ENCODE peak calls at places on chromosomes 7 and 10, in six cellular contexts. One of them, this sample, is unnamed.

GRCh38 chr10:58796242-58796641 is 283.6 kb downstream of the BICC1 start:
- DNase-seq in lower leg skin: no peak
- DNase-seq in uterus: no peak
- DNase-seq in AG04449: no peak
- DNase-seq in effector memory CD4-positive, alpha-beta T cell: no peak
- DNase-seq in A673: no peak
- DNase-seq in this sample: no peak

GRCh38 chr10:88989824-88990527 is 622 bp upstream of the FAS start:
- DNase-seq in lower leg skin: peak; percentile 73
- DNase-seq in uterus: peak; percentile 64
- DNase-seq in AG04449: no peak
- DNase-seq in effector memory CD4-positive, alpha-beta T cell: no peak
- DNase-seq in A673: peak; percentile 72
- DNase-seq in this sample: no peak

GRCh38 chr10:8045728-8046494 is 8.6 kb upstream of the GATA3 start:
- DNase-seq in lower leg skin: no peak
- DNase-seq in uterus: no peak
- DNase-seq in AG04449: no peak
- DNase-seq in effector memory CD4-positive, alpha-beta T cell: no peak
- DNase-seq in A673: no peak
- DNase-seq in this sample: no peak

GRCh38 chr7:5450549-5451327 is 27.1 kb upstream of the TNRC18 start:
- DNase-seq in lower leg skin: peak; percentile 31
- DNase-seq in uterus: peak; percentile 65
- DNase-seq in AG04449: no peak
- DNase-seq in effector memory CD4-positive, alpha-beta T cell: peak; percentile 18
- DNase-seq in A673: peak; percentile 66
- DNase-seq in this sample: peak; percentile 74

GRCh38 chr7:145065451-145065850 is 229.6 kb upstream of the TPK1 start:
- DNase-seq in lower leg skin: no peak
- DNase-seq in uterus: no peak
- DNase-seq in AG04449: no peak
- DNase-seq in effector memory CD4-positive, alpha-beta T cell: no peak
- DNase-seq in A673: no peak
- DNase-seq in this sample: no peak

GRCh38 chr10:88528791-88529190 is 54.3 kb downstream of the RNLS start:
- DNase-seq in lower leg skin: no peak
- DNase-seq in uterus: no peak
- DNase-seq in AG04449: no peak
- DNase-seq in effector memory CD4-positive, alpha-beta T cell: no peak
- DNase-seq in A673: no peak
- DNase-seq in this sample: no peak

GRCh38 chr7:81244213-81244612 is 325.4 kb upstream of the SEMA3C start:
- DNase-seq in lower leg skin: no peak
- DNase-seq in uterus: no peak
- DNase-seq in AG04449: no peak
- DNase-seq in effector memory CD4-positive, alpha-beta T cell: no peak
- DNase-seq in A673: peak; percentile 68
- DNase-seq in this sample: no peak

GRCh38 chr10:108072466-108072865 is 908.0 kb upstream of the SORCS1 start:
- DNase-seq in lower leg skin: no peak
- DNase-seq in uterus: no peak
- DNase-seq in AG04449: no peak
- DNase-seq in effector memory CD4-positive, alpha-beta T cell: no peak
- DNase-seq in A673: no peak
- DNase-seq in this sample: no peak

GRCh38 chr7:91034459-91035368 is 229.5 kb upstream of the FZD1 start:
- DNase-seq in lower leg skin: no peak
- DNase-seq in uterus: peak; percentile 28
- DNase-seq in AG04449: no peak
- DNase-seq in effector memory CD4-positive, alpha-beta T cell: no peak
- DNase-seq in A673: peak; percentile 80
- DNase-seq in this sample: peak; percentile 48

GRCh38 chr10:53839437-53840039 is 961.5 kb downstream of the PCDH15 start:
- DNase-seq in lower leg skin: no peak
- DNase-seq in uterus: no peak
- DNase-seq in AG04449: no peak
- DNase-seq in effector memory CD4-positive, alpha-beta T cell: no peak
- DNase-seq in A673: peak; percentile 31
- DNase-seq in this sample: no peak

GRCh38 chr7:13990984-13991790 is 1.7 kb upstream of the ETV1 start:
- DNase-seq in lower leg skin: peak; percentile 96
- DNase-seq in uterus: peak; percentile 97
- DNase-seq in AG04449: peak; percentile 79
- DNase-seq in effector memory CD4-positive, alpha-beta T cell: peak; percentile 60
- DNase-seq in A673: peak; percentile 100
- DNase-seq in this sample: peak; percentile 98

GRCh38 chr7:128937647-128938523 is at the start of gene IRF5:
- DNase-seq in lower leg skin: no peak
- DNase-seq in uterus: no peak
- DNase-seq in AG04449: no peak
- DNase-seq in effector memory CD4-positive, alpha-beta T cell: no peak
- DNase-seq in A673: no peak
- DNase-seq in this sample: peak; percentile 52

GRCh38 chr7:30143748-30144251 is 9.0 kb downstream of the MTURN start:
- DNase-seq in lower leg skin: no peak
- DNase-seq in uterus: no peak
- DNase-seq in AG04449: no peak
- DNase-seq in effector memory CD4-positive, alpha-beta T cell: no peak
- DNase-seq in A673: peak; percentile 27
- DNase-seq in this sample: no peak

GRCh38 chr7:26155531-26156375 is 3.8 kb downstream of the NFE2L3 start:
- DNase-seq in lower leg skin: no peak
- DNase-seq in uterus: no peak
- DNase-seq in AG04449: no peak
- DNase-seq in effector memory CD4-positive, alpha-beta T cell: no peak
- DNase-seq in A673: no peak
- DNase-seq in this sample: no peak

GRCh38 chr7:28125381-28126046 is 55.1 kb downstream of the JAZF1 start:
- DNase-seq in lower leg skin: no peak
- DNase-seq in uterus: peak; percentile 44
- DNase-seq in AG04449: no peak
- DNase-seq in effector memory CD4-positive, alpha-beta T cell: no peak
- DNase-seq in A673: no peak
- DNase-seq in this sample: peak; percentile 42

GRCh38 chr10:133276435-133277201 is at the start of gene ADAM8:
- DNase-seq in lower leg skin: no peak
- DNase-seq in uterus: no peak
- DNase-seq in AG04449: no peak
- DNase-seq in effector memory CD4-positive, alpha-beta T cell: peak; percentile 72
- DNase-seq in A673: no peak
- DNase-seq in this sample: no peak

DNA sequence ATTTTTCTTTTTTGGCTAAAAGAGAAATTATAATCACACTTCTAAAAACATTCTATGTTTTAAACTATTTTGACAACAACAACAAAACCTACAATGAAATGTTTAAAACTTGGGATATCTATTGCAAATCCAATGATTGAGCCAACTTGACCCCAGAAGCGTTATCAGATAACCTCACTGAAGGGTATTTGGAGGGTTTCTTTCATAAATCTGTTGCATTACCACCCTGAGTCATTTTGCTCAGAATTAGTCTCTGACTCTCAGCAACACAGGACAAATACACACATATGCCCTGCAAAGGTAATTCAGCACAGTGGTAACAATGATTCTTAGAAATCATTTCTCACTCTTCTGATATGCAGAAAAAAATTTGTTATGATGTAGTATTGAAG is 2.3 kb upstream of the COL1A2 start:
- DNase-seq in lower leg skin: no peak
- DNase-seq in uterus: no peak
- DNase-seq in AG04449: no peak
- DNase-seq in effector memory CD4-positive, alpha-beta T cell: no peak
- DNase-seq in A673: no peak
- DNase-seq in this sample: no peak
- H3K4me3 ChIP-seq in lower leg skin: no peak overlapping the region
- H3K4me3 ChIP-seq in uterus: no peak overlapping the region
- H3K4me3 ChIP-seq in AG04449: peak overlapping the region; percentile 7
- H3K4me3 ChIP-seq in effector memory CD4-positive, alpha-beta T cell: no peak overlapping the region
- H3K4me3 ChIP-seq in A673: no peak overlapping the region
- H3K4me3 ChIP-seq in this sample: no peak overlapping the region

GRCh38 chr7:82507976-82508677 is 64.5 kb upstream of the CACNA2D1 start:
- DNase-seq in lower leg skin: no peak
- DNase-seq in uterus: no peak
- DNase-seq in AG04449: no peak
- DNase-seq in effector memory CD4-positive, alpha-beta T cell: no peak
- DNase-seq in A673: no peak
- DNase-seq in this sample: no peak
- H3K4me3 ChIP-seq in lower leg skin: no peak overlapping the region
- H3K4me3 ChIP-seq in uterus: no peak overlapping the region
- H3K4me3 ChIP-seq in AG04449: no peak overlapping the region
- H3K4me3 ChIP-seq in effector memory CD4-positive, alpha-beta T cell: no peak overlapping the region
- H3K4me3 ChIP-seq in A673: no peak overlapping the region
- H3K4me3 ChIP-seq in this sample: no peak overlapping the region

GRCh38 chr7:76187246-76187645 is 14.4 kb upstream of the SRRM3 start:
- DNase-seq in lower leg skin: no peak
- DNase-seq in uterus: no peak
- DNase-seq in AG04449: no peak
- DNase-seq in effector memory CD4-positive, alpha-beta T cell: no peak
- DNase-seq in A673: peak; percentile 66
- DNase-seq in this sample: no peak

GRCh38 chr7:76179686-76180085 is 22.0 kb upstream of the SRRM3 start:
- DNase-seq in lower leg skin: no peak
- DNase-seq in uterus: no peak
- DNase-seq in AG04449: no peak
- DNase-seq in effector memory CD4-positive, alpha-beta T cell: no peak
- DNase-seq in A673: no peak
- DNase-seq in this sample: no peak

GRCh38 chr7:76189276-76189675 is 12.4 kb upstream of the SRRM3 start:
- DNase-seq in lower leg skin: no peak
- DNase-seq in uterus: no peak
- DNase-seq in AG04449: no peak
- DNase-seq in effector memory CD4-positive, alpha-beta T cell: no peak
- DNase-seq in A673: no peak
- DNase-seq in this sample: no peak

GRCh38 chr7:76182225-76182965 is 19.3 kb upstream of the SRRM3 start:
- DNase-seq in lower leg skin: no peak
- DNase-seq in uterus: no peak
- DNase-seq in AG04449: no peak
- DNase-seq in effector memory CD4-positive, alpha-beta T cell: no peak
- DNase-seq in A673: no peak
- DNase-seq in this sample: no peak

DNA sequence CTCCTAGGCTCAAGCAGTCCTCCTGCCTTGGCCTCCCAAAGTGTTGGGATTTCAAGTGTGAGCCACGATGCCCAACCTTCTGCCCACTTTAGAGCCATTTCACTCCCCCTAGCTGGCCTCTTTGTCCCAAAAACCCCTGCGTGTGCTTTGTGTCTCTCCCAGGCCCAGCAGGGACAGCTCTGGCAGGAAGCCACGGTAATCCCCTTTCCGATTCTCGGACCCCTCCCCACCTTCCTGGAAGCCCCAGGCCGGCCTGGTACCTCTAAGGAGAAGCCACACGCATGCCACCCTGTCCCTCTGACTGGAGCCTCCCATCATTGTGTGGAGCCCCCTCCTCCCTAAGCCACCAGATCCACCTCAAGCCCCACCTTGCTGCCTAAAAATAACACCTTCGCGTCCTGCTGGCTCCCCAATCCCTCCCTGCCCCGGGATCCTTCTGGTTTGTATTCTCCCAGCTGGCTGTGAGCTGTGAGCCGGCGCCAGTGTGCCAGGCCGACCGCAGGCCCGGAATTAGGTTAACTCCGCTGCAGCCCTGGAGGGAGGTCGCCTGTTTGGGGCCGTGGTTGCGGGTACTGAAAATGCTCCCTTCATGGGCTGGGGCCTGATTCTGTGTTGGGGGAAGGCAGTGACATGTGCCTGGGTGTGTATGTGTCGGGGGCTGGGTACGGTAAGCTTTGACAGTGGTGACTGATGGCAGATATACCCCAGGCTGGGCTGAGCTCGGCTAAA is 16.3 kb upstream of the SRRM3 start:
- DNase-seq in lower leg skin: no peak
- DNase-seq in uterus: no peak
- DNase-seq in AG04449: no peak
- DNase-seq in effector memory CD4-positive, alpha-beta T cell: no peak
- DNase-seq in A673: no peak
- DNase-seq in this sample: no peak
- H3K4me3 ChIP-seq in lower leg skin: no peak overlapping the region
- H3K4me3 ChIP-seq in uterus: no peak overlapping the region
- H3K4me3 ChIP-seq in AG04449: no peak overlapping the region
- H3K4me3 ChIP-seq in effector memory CD4-positive, alpha-beta T cell: no peak overlapping the region
- H3K4me3 ChIP-seq in A673: no peak overlapping the region
- H3K4me3 ChIP-seq in this sample: no peak overlapping the region

GRCh38 chr7:106216517-106217088 is 68.2 kb downstream of the NAMPT start:
- DNase-seq in lower leg skin: peak; percentile 71
- DNase-seq in uterus: peak; percentile 63
- DNase-seq in AG04449: peak; percentile 83
- DNase-seq in effector memory CD4-positive, alpha-beta T cell: no peak
- DNase-seq in A673: peak; percentile 84
- DNase-seq in this sample: peak; percentile 60

GRCh38 chr7:106219170-106219569 is 65.6 kb downstream of the NAMPT start:
- DNase-seq in lower leg skin: no peak
- DNase-seq in uterus: no peak
- DNase-seq in AG04449: no peak
- DNase-seq in effector memory CD4-positive, alpha-beta T cell: no peak
- DNase-seq in A673: no peak
- DNase-seq in this sample: peak; percentile 55

GRCh38 chr7:106215868-106216516 is 68.8 kb downstream of the NAMPT start:
- DNase-seq in lower leg skin: no peak
- DNase-seq in uterus: no peak
- DNase-seq in AG04449: no peak
- DNase-seq in effector memory CD4-positive, alpha-beta T cell: no peak
- DNase-seq in A673: no peak
- DNase-seq in this sample: no peak

GRCh38 chr7:106218546-106218945 is 66.2 kb downstream of the NAMPT start:
- DNase-seq in lower leg skin: peak; percentile 22
- DNase-seq in uterus: no peak
- DNase-seq in AG04449: no peak
- DNase-seq in effector memory CD4-positive, alpha-beta T cell: no peak
- DNase-seq in A673: no peak
- DNase-seq in this sample: no peak

DNA sequence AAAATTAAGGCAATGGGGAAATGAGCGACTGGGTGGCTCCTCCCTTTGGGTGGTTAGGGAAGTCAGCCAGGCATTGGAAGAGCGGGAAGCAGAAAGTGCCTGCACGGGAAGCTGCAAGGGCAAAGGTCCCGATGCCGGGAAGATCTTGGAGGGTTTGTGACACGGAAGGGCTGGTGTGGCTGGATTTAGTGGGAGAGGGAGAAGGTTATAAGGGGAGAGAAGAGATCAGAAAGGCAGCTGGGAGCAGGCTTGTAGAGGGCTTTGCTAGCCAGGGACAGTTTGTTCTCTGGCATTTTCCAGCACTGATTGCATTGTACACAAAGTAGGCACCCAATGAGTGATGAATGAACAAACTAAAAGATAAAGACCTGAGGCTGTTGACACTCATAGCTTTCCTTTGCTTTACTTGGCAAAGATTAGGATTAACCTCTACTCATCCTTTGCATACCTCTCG is 67.7 kb downstream of the NAMPT start:
- DNase-seq in lower leg skin: peak; percentile 77
- DNase-seq in uterus: peak; percentile 79
- DNase-seq in AG04449: no peak
- DNase-seq in effector memory CD4-positive, alpha-beta T cell: no peak
- DNase-seq in A673: peak; percentile 38
- DNase-seq in this sample: peak; percentile 80
- H3K4me3 ChIP-seq in lower leg skin: no peak overlapping the region
- H3K4me3 ChIP-seq in uterus: no peak overlapping the region
- H3K4me3 ChIP-seq in AG04449: no peak overlapping the region
- H3K4me3 ChIP-seq in effector memory CD4-positive, alpha-beta T cell: no peak overlapping the region
- H3K4me3 ChIP-seq in A673: no peak overlapping the region
- H3K4me3 ChIP-seq in this sample: no peak overlapping the region

This sample was measured in adrenal gland.